ENCODE peak calls at places on chromosomes 16 and 17, in five cellular contexts. Q is GM23248; L is CD4-positive, alpha-beta memory T cell; U is bronchial epithelial cell; T is Panc1. W is an unnamed sample.

GRCh38 chr16:2712063-2712441 is 8.0 kb downstream of the PRSS27 start:
- DNase-seq in Q (no peak), L (no peak), U (no peak), T (no peak), W (no peak)

GRCh38 chr16:85888405-85889331 is 10.3 kb upstream of the IRF8 start:
- DNase-seq in Q (peak; percentile 78), L (no peak), U (peak; percentile 89), T (no peak), W (no peak)

GRCh38 chr16:85098565-85098964 is 13.7 kb downstream of the CIBAR2 start:
- DNase-seq in Q (no peak), L (no peak), U (no peak), T (no peak), W (no peak)

GRCh38 chr16:4900036-4900435 is 36.9 kb downstream of the PPL start:
- DNase-seq in Q (peak; percentile 29), L (no peak), U (no peak), T (no peak), W (no peak)

GRCh38 chr16:54521327-54521726 is 234.7 kb upstream of the IRX3 start:
- DNase-seq in Q (no peak), L (no peak), U (no peak), T (no peak), W (no peak)

GRCh38 chr16:89031715-89032659 is 55.0 kb upstream of the CBFA2T3 start:
- DNase-seq in Q (no peak), L (peak; percentile 71), U (no peak), T (no peak), W (peak; percentile 37)

GRCh38 chr17:70204431-70204830 is 35.1 kb downstream of the KCNJ2 start:
- DNase-seq in Q (no peak), L (no peak), U (no peak), T (no peak), W (no peak)

GRCh38 chr17:6075050-6075449 is 4.9 kb downstream of the WSCD1 start:
- DNase-seq in Q (no peak), L (no peak), U (no peak), T (no peak), W (no peak)

GRCh38 chr16:19774024-19774423 is 56.0 kb downstream of the IQCK start:
- DNase-seq in Q (no peak), L (no peak), U (no peak), T (no peak), W (no peak)

GRCh38 chr17:206941-207560 is 25.6 kb upstream of the DOC2B start:
- DNase-seq in Q (peak; percentile 22), L (no peak), U (no peak), T (no peak), W (no peak)

GRCh38 chr17:45009676-45010467 is 41.6 kb downstream of the DCAKD start:
- DNase-seq in Q (no peak), L (no peak), U (no peak), T (no peak), W (no peak)

GRCh38 chr17:30921544-30922196 is at the start of gene ADAP2:
- DNase-seq in Q (peak; percentile 41), L (no peak), U (peak; percentile 13), T (no peak), W (peak; percentile 75)

GRCh38 chr16:11236855-11237254 is 19.1 kb downstream of the SOCS1 start:
- DNase-seq in Q (no peak), L (no peak), U (no peak), T (no peak), W (no peak)

GRCh38 chr16:9119795-9120194 is 28.4 kb downstream of the HAPSTR1 start:
- DNase-seq in Q (peak; percentile 97), L (no peak), U (no peak), T (no peak), W (no peak)

GRCh38 chr17:50483266-50483665 is 4.6 kb downstream of the RSAD1 start:
- DNase-seq in Q (no peak), L (no peak), U (no peak), T (no peak), W (no peak)

GRCh38 chr16:5738586-5738985 is 641.0 kb upstream of the EEF2KMT start:
- DNase-seq in Q (no peak), L (no peak), U (peak; percentile 5), T (no peak), W (no peak)

GRCh38 chr17:75394332-75394918 is 11.1 kb downstream of the GRB2 start:
- DNase-seq in Q (peak; percentile 39), L (no peak), U (no peak), T (no peak), W (no peak)

GRCh38 chr17:7688808-7689316 is 585 bp downstream of the WRAP53 start:
- DNase-seq in Q (peak; percentile 32), L (no peak), U (no peak), T (no peak), W (no peak)

GRCh38 chr17:2030779-2031163 is 818 bp downstream of the DPH1 start:
- DNase-seq in Q (peak; percentile 96), L (no peak), U (no peak), T (no peak), W (no peak)

GRCh38 chr17:9900019-9900594 is 5.0 kb downstream of the RCVRN start:
- DNase-seq in Q (peak; percentile 29), L (no peak), U (no peak), T (no peak), W (no peak)
- H3K4me3 ChIP-seq in Q (peak overlapping the region; percentile 59), L (no peak overlapping the region), U (no peak overlapping the region), T (no peak overlapping the region), W (no peak overlapping the region)

DNA sequence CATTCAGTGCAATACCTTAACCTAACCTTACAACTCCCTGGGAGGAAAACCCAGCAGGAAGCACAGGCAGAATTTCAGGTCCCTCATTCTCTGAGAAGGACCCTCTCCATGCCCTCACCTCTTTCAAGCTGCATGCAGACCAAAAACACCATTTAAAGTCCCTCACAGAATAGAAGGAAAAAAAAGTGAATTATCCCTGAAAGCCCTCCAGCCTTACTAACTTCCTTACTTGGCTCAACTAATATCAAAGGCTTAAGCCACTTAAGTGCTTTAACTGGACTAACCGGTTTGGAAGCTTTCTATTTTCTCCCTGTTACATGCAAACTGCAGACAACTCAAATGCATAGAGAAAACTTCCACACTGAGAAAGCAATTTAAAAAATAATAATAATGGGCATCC is 60.5 kb downstream of the ADAMTS18 start:
- DNase-seq in Q (no peak), L (no peak), U (peak; percentile 57), T (no peak), W (no peak)
- H3K4me3 ChIP-seq in Q (no peak overlapping the region), L (no peak overlapping the region), U (no peak overlapping the region), T (no peak overlapping the region), W (no peak overlapping the region)

GRCh38 chr16:49827806-49828428 is 28.0 kb downstream of the ZNF423 start:
- DNase-seq in Q (no peak), L (no peak), U (no peak), T (no peak), W (no peak)
- H3K4me3 ChIP-seq in Q (no peak overlapping the region), L (no peak overlapping the region), U (no peak overlapping the region), T (no peak overlapping the region), W (no peak overlapping the region)

GRCh38 chr16:70777496-70777895 is 23.5 kb downstream of the VAC14 start:
- DNase-seq in Q (no peak), L (no peak), U (no peak), T (no peak), W (no peak)
- H3K4me3 ChIP-seq in Q (no peak overlapping the region), L (no peak overlapping the region), U (no peak overlapping the region), T (no peak overlapping the region), W (no peak overlapping the region)

DNA sequence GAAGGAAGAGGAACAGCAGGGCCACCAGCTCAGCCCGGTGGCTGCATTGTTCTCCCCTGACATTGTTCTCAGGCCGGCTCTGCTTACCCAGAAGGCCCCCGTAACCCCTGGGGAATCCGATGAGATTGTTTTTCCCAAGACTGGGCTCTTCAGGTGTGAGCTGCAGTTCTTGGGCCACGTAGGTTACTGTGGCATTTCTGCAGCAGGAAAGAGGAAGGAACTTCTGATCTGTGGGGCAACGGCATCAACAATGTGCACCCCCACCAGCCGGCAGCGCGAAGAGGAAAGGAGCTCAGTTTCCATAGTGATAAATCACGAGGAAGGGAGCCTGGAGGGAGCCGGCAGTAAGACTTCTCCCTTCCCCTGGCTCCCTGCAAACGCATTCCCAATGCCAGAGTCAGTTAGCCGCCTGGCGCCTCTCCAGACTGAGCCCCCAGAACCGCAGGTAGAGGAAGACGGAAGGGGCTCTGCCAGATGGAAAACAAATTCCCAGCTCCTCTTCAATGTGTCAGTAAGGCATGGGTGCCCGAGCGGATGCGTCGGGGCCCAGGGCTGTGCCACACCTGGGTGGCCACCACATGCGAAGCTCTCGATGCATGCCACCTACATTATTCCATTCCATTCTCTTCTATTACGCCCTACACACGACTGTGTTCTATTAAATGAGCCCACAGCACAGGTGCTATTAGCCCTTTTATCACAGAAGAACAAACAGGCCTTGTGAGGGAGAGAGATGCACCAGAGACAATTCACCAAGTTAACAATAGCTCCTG is 21.5 kb upstream of the PECAM1 start:
- DNase-seq in Q (peak; percentile 39), L (no peak), U (no peak), T (no peak), W (no peak)
- H3K4me3 ChIP-seq in Q (peak overlapping the region; percentile 29), L (no peak overlapping the region), U (no peak overlapping the region), T (no peak overlapping the region), W (peak overlapping the region; percentile 9)

DNA sequence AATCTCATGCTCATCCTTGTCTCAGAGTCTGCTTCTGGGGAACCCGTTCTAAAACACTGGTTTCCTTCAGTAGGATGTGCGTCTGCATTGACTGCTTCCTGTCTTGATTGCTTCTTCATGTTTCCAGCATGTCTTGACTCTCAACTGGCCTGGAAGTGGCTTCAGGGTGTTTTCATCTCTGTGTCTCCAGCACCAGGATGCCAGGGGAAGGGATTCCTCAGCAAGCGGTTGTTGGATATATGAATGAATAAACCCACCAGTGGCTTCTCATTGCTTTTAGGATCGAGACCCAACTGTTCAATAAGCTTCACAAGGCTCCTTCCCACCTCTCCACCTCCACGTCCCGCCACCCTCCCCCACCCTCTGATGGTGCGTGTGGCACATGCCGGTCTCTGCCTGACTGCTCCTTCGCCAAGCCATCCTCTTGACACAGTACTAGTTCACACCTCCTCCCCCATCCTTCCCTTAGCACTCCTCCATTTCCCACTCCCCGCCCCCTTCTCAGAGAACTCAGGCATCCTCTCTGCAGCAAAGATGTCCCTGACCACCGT is 14.1 kb upstream of the TNS4 start:
- DNase-seq in Q (no peak), L (peak; percentile 47), U (no peak), T (no peak), W (no peak)
- H3K4me3 ChIP-seq in Q (no peak overlapping the region), L (no peak overlapping the region), U (no peak overlapping the region), T (no peak overlapping the region), W (no peak overlapping the region)

DNA sequence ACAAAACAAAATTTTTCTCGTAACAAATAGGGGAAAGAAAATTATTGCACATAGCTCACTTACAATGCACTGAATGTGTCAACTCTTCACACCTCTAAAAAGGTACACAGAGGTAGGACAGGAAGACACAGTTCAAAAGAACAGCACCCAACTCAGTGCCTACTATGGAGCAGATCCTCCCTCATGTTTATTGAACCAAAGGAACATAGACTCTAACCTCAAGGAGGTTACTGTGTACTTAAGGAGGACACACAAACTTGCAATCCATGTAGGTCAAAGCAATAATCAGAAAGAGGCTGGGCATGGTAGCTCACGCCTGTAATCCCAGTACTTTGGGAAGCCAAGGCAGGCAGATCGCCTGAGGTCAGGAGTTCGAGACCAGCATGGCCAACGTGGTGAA is 50.3 kb downstream of the SLC39A11 start:
- DNase-seq in Q (no peak), L (no peak), U (no peak), T (no peak), W (no peak)
- H3K4me3 ChIP-seq in Q (no peak overlapping the region), L (no peak overlapping the region), U (no peak overlapping the region), T (no peak overlapping the region), W (no peak overlapping the region)

GRCh38 chr17:39701784-39702422 is 2.0 kb downstream of the ERBB2 start:
- DNase-seq in Q (no peak), L (no peak), U (no peak), T (no peak), W (no peak)
- H3K4me3 ChIP-seq in Q (peak overlapping the region; percentile 81), L (no peak overlapping the region), U (no peak overlapping the region), T (no peak overlapping the region), W (peak overlapping the region; percentile 60)

W was measured in stomach.